ENCODE peak calls at places on chromosomes 3 and 15, in six cellular contexts. X, P, Y, Q, T and C are unnamed samples.

GRCh38 chr3:124600765-124601164 is 129.5 kb upstream of the UMPS start:
- DNase-seq in Y (no peak), T (no peak), X (no peak), P (no peak), Q (no peak), C (no peak)

GRCh38 chr15:74840851-74841760 is 1.9 kb downstream of the ULK3 start:
- DNase-seq in Q (no peak), P (no peak), X (no peak), T (no peak), Y (no peak), C (no peak)

GRCh38 chr15:20356444-20357138 is 185.0 kb downstream of the GOLGA6L6 start:
- DNase-seq in T (no peak), Q (peak), X (peak), P (no peak), Y (no peak), C (peak)

GRCh38 chr3:157857461-157857860 is 248.8 kb downstream of the SHOX2 start:
- DNase-seq in P (no peak), T (no peak), Y (no peak), Q (no peak), X (no peak), C (no peak)

GRCh38 chr3:51779137-51779536 is at the start of gene IQCF6:
- DNase-seq in P (no peak), X (no peak), Q (no peak), T (no peak), Y (no peak), C (no peak)

GRCh38 chr3:54822206-54822605 is 105.7 kb downstream of the LRTM1 start:
- DNase-seq in Q (no peak), T (no peak), P (peak), X (no peak), Y (peak), C (no peak)

GRCh38 chr15:63939531-63940130 is 105.9 kb upstream of the HERC1 start:
- DNase-seq in P (no peak), Q (no peak), Y (peak), T (no peak), X (no peak), C (no peak)

GRCh38 chr3:45590822-45591546 is 3.6 kb upstream of the LIMD1 start:
- DNase-seq in Y (no peak), X (no peak), Q (no peak), P (no peak), T (no peak), C (no peak)

GRCh38 chr3:182979719-182980191 is 583 bp downstream of the DCUN1D1 start:
- DNase-seq in Y (peak), X (peak), T (no peak), Q (peak), P (no peak), C (no peak)

GRCh38 chr3:169945313-169945712 is 21.3 kb upstream of the SEC62 start:
- DNase-seq in P (no peak), T (no peak), X (peak), Q (peak), Y (peak), C (peak)

GRCh38 chr3:58047806-58048205 is 39.6 kb downstream of the FLNB start:
- DNase-seq in Y (peak), P (no peak), Q (no peak), T (no peak), X (no peak), C (no peak)

GRCh38 chr3:39147711-39148115 is 5.7 kb downstream of the CSRNP1 start:
- DNase-seq in Y (peak), P (no peak), Q (no peak), T (no peak), X (no peak), C (no peak)

GRCh38 chr15:92018535-92019239 is 165.2 kb downstream of the SLCO3A1 start:
- DNase-seq in X (no peak), Q (no peak), Y (no peak), P (no peak), T (no peak), C (no peak)

GRCh38 chr3:9412293-9412692 is 14.9 kb downstream of the SETD5 start:
- DNase-seq in X (no peak), Q (no peak), P (no peak), Y (no peak), T (no peak), C (no peak)

GRCh38 chr3:71087109-71088018 is 496.2 kb downstream of the FOXP1 start:
- DNase-seq in X (no peak), Q (no peak), Y (peak), P (no peak), T (no peak), C (peak)

GRCh38 chr15:43127752-43128151 is 5.6 kb upstream of the TMEM62 start:
- DNase-seq in Q (no peak), P (no peak), Y (no peak), X (no peak), T (no peak), C (no peak)

GRCh38 chr3:128479558-128480086 is 12.9 kb upstream of the DNAJB8 start:
- DNase-seq in P (no peak), T (no peak), X (no peak), Y (no peak), Q (no peak), C (no peak)

GRCh38 chr3:134059680-134060560 is 30.2 kb upstream of the SLCO2A1 start:
- DNase-seq in Q (no peak), X (no peak), P (no peak), T (no peak), Y (no peak), C (no peak)

GRCh38 chr3:49896345-49896744 is 7.3 kb downstream of the MST1R start:
- DNase-seq in X (no peak), Q (no peak), P (no peak), T (no peak), Y (no peak), C (no peak)

GRCh38 chr3:65328148-65328547 is 640.3 kb upstream of the ADAMTS9 start:
- DNase-seq in Y (no peak), P (no peak), Q (no peak), X (no peak), T (no peak), C (no peak)

GRCh38 chr3:16069149-16069922 is 105.1 kb upstream of the GALNT15 start:
- DNase-seq in T (no peak), Y (peak), Q (no peak), X (no peak), P (no peak), C (no peak)

GRCh38 chr3:15453501-15453900 is 26.1 kb downstream of the EAF1 start:
- DNase-seq in P (no peak), T (no peak), X (no peak), Y (no peak), Q (no peak), C (no peak)

GRCh38 chr3:153400641-153401040 is 238.6 kb downstream of the RAP2B start:
- DNase-seq in Q (no peak), Y (no peak), P (no peak), T (no peak), X (no peak), C (no peak)

GRCh38 chr15:45402955-45403892 is 24.9 kb upstream of the GATM start:
- DNase-seq in Q (peak), T (no peak), Y (peak), P (no peak), X (peak), C (peak)

GRCh38 chr3:126487151-126487771 is 11.6 kb upstream of the ZXDC start:
- DNase-seq in Q (peak), T (no peak), Y (peak), X (peak), P (peak), C (no peak)

GRCh38 chr3:31204026-31204795 is 309.8 kb upstream of the GADL1 start:
- DNase-seq in Q (no peak), P (no peak), T (no peak), Y (no peak), X (no peak), C (no peak)

GRCh38 chr3:187743195-187744141 is 1.8 kb downstream of the BCL6 start:
- DNase-seq in P (no peak), X (no peak), Q (peak), T (no peak), Y (peak), C (peak)